ENCODE peak calls at places on chromosomes 4 and X, in seven cellular contexts. Q, R, H, K, F, E and Z are unnamed samples.

GRCh38 chrX:13119386-13119785 is 75.0 kb upstream of the FAM9C start:
- DNase-seq in E (no peak), H (no peak), F (no peak), Q (peak), R (no peak), K (no peak), Z (peak)

GRCh38 chr4:121156822-121157769 is 7.0 kb downstream of the TNIP3 start:
- DNase-seq in H (no peak), K (peak), R (peak), F (no peak), Q (no peak), E (no peak), Z (peak)

GRCh38 chr4:113179996-113180395 is 130.5 kb downstream of the ANK2 start:
- DNase-seq in H (no peak), E (no peak), R (no peak), K (no peak), F (no peak), Q (peak), Z (no peak)

GRCh38 chrX:861335-861890 is 230.8 kb downstream of the SHOX start:
- DNase-seq in R (no peak), Q (no peak), H (no peak), E (no peak), K (no peak), F (no peak), Z (no peak)

GRCh38 chr4:54050214-54050904 is 14.0 kb downstream of the CHIC2 start:
- DNase-seq in R (no peak), H (no peak), K (no peak), E (no peak), F (no peak), Q (peak), Z (peak)

GRCh38 chr4:143023519-143023918 is 161.2 kb upstream of the USP38 start:
- DNase-seq in Q (no peak), F (no peak), R (no peak), E (no peak), K (no peak), H (no peak), Z (no peak)

GRCh38 chr4:173766231-173766630 is 236.2 kb upstream of the HAND2 start:
- DNase-seq in K (no peak), Q (peak), E (no peak), H (no peak), R (no peak), F (no peak), Z (no peak)

GRCh38 chr4:152819026-152819645 is 39.4 kb downstream of the ARFIP1 start:
- DNase-seq in E (no peak), H (no peak), F (no peak), R (no peak), K (no peak), Q (no peak), Z (no peak)

GRCh38 chr4:39730067-39730466 is 32.1 kb downstream of the UBE2K start:
- DNase-seq in R (no peak), E (no peak), Q (peak), K (no peak), H (no peak), F (no peak), Z (no peak)

GRCh38 chr4:157043131-157043530 is 32.8 kb upstream of the GLRB start:
- DNase-seq in K (no peak), F (no peak), E (no peak), H (no peak), R (no peak), Q (peak), Z (peak)

GRCh38 chrX:110167952-110168451 is 149.9 kb downstream of the AMMECR1 start:
- DNase-seq in Q (no peak), K (no peak), E (no peak), F (no peak), R (no peak), H (no peak), Z (no peak)

GRCh38 chrX:94936722-94937121 is 1262.7 kb downstream of the FAM133A start:
- DNase-seq in K (no peak), H (no peak), Q (no peak), E (no peak), F (no peak), R (no peak), Z (no peak)

GRCh38 chr4:22179124-22179874 is 230.7 kb upstream of the KCNIP4 start:
- DNase-seq in K (no peak), F (no peak), H (no peak), Q (peak), E (no peak), R (no peak), Z (peak)

GRCh38 chrX:140149761-140150160 is 184.4 kb upstream of the CXorf66 start:
- DNase-seq in K (no peak), F (no peak), Q (no peak), E (no peak), H (no peak), R (no peak), Z (no peak)
- TF ChIP-seq CTCF in K (no peak), F (no peak), Q (no peak), E (no peak), H (no peak), R (no peak), Z (no peak)

DNA sequence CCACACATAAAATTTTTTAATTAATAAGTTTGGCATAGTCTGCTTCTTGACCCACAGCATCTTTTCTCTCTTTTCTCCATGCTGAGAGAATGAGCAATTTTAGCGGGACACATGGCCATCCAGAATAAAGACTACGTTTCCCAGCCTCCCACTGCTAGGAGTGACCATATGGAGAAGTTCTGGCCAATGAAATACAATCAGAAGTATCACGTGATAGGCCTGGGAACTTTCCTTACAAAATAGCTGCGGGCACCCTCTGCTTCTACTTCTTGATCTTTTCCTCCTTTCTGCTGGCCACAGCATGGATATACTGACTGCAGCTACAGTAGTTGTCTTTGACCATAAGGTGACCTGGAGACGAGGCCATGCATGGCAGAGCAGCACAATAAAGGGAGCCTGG is 348.0 kb downstream of the BCOR start:
- DNase-seq in E (no peak), Q (no peak), K (no peak), H (no peak), R (no peak), F (no peak), Z (no peak)
- H3K4me3 ChIP-seq in E (no peak), Q (no peak), K (no peak), H (no peak), R (no peak), F (no peak), Z (no peak)

GRCh38 chr4:55409468-55410171 is 13.9 kb downstream of the TMEM165 start:
- DNase-seq in K (peak), F (no peak), Q (peak), E (no peak), R (no peak), H (no peak), Z (peak)
- TF ChIP-seq CTCF in K (peak), F (no peak), Q (peak), E (peak), R (peak), H (peak), Z (peak)

GRCh38 chrX:54423161-54423888 is 16.9 kb upstream of the TSR2 start:
- DNase-seq in Q (peak), K (no peak), H (no peak), E (no peak), F (no peak), R (no peak), Z (peak)
- H3K4me3 ChIP-seq in Q (no peak), K (no peak), H (no peak), E (no peak), F (no peak), R (no peak), Z (no peak)

GRCh38 chr4:106893395-106893881 is 142.7 kb downstream of the DKK2 start:
- DNase-seq in F (no peak), K (no peak), E (no peak), H (no peak), Q (no peak), R (no peak), Z (no peak)

GRCh38 chr4:106892786-106893185 is 143.3 kb downstream of the DKK2 start:
- DNase-seq in H (no peak), F (no peak), R (no peak), K (no peak), E (no peak), Q (no peak), Z (no peak)

GRCh38 chr4:106893903-106894302 is 142.2 kb downstream of the DKK2 start:
- DNase-seq in K (no peak), F (no peak), E (no peak), H (no peak), R (no peak), Q (no peak), Z (no peak)

GRCh38 chr4:106898621-106899230 is 137.4 kb downstream of the DKK2 start:
- DNase-seq in F (peak), K (no peak), H (no peak), E (peak), R (no peak), Q (peak), Z (peak)
- TF ChIP-seq CTCF in F (peak), K (peak), H (peak), E (peak), R (peak), Q (peak), Z (peak)